ENCODE peak calls at places on chromosomes 6 and 20, in ten cellular contexts. One of them, this sample, is unnamed.

GRCh38 chr20:50429412-50429811 is 80.8 kb upstream of the PTPN1 start:
- DNase-seq in skeletal muscle cell: no peak
- DNase-seq in astrocyte: no peak
- DNase-seq in AG04450: no peak
- DNase-seq in hepatocyte: no peak
- DNase-seq in A549: no peak
- DNase-seq in effector memory CD4-positive, alpha-beta T cell: no peak
- DNase-seq in ovary: no peak
- DNase-seq in bronchial epithelial cell: peak
- DNase-seq in body of pancreas: no peak
- DNase-seq in this sample: peak

GRCh38 chr6:115969930-115970273 is 90.8 kb downstream of the FRK start:
- DNase-seq in ovary: no peak
- DNase-seq in skeletal muscle cell: no peak
- DNase-seq in body of pancreas: no peak
- DNase-seq in hepatocyte: no peak
- DNase-seq in effector memory CD4-positive, alpha-beta T cell: no peak
- DNase-seq in astrocyte: no peak
- DNase-seq in A549: no peak
- DNase-seq in bronchial epithelial cell: peak
- DNase-seq in AG04450: no peak
- DNase-seq in this sample: no peak

GRCh38 chr6:105226598-105227291 is 46.9 kb upstream of the POPDC3 start:
- DNase-seq in bronchial epithelial cell: no peak
- DNase-seq in astrocyte: peak
- DNase-seq in body of pancreas: no peak
- DNase-seq in A549: no peak
- DNase-seq in AG04450: no peak
- DNase-seq in skeletal muscle cell: no peak
- DNase-seq in effector memory CD4-positive, alpha-beta T cell: no peak
- DNase-seq in ovary: no peak
- DNase-seq in hepatocyte: no peak
- DNase-seq in this sample: no peak

GRCh38 chr6:22444335-22444734 is 125.0 kb upstream of the HDGFL1 start:
- DNase-seq in body of pancreas: no peak
- DNase-seq in ovary: no peak
- DNase-seq in skeletal muscle cell: no peak
- DNase-seq in effector memory CD4-positive, alpha-beta T cell: no peak
- DNase-seq in AG04450: no peak
- DNase-seq in bronchial epithelial cell: peak
- DNase-seq in astrocyte: peak
- DNase-seq in hepatocyte: peak
- DNase-seq in A549: no peak
- DNase-seq in this sample: no peak

GRCh38 chr6:125102901-125103300 is 50.7 kb upstream of the TPD52L1 start:
- DNase-seq in ovary: no peak
- DNase-seq in hepatocyte: no peak
- DNase-seq in A549: peak
- DNase-seq in AG04450: peak
- DNase-seq in bronchial epithelial cell: peak
- DNase-seq in skeletal muscle cell: peak
- DNase-seq in astrocyte: peak
- DNase-seq in body of pancreas: no peak
- DNase-seq in effector memory CD4-positive, alpha-beta T cell: no peak
- DNase-seq in this sample: peak

GRCh38 chr6:3751019-3751729 is at the start of gene PXDC1:
- DNase-seq in ovary: peak
- DNase-seq in A549: no peak
- DNase-seq in body of pancreas: no peak
- DNase-seq in bronchial epithelial cell: no peak
- DNase-seq in hepatocyte: peak
- DNase-seq in skeletal muscle cell: no peak
- DNase-seq in effector memory CD4-positive, alpha-beta T cell: no peak
- DNase-seq in AG04450: no peak
- DNase-seq in astrocyte: no peak
- DNase-seq in this sample: peak

GRCh38 chr6:164185342-164185920 is 770.9 kb downstream of the QKI start:
- DNase-seq in skeletal muscle cell: no peak
- DNase-seq in bronchial epithelial cell: no peak
- DNase-seq in AG04450: no peak
- DNase-seq in effector memory CD4-positive, alpha-beta T cell: no peak
- DNase-seq in astrocyte: no peak
- DNase-seq in hepatocyte: no peak
- DNase-seq in ovary: no peak
- DNase-seq in A549: no peak
- DNase-seq in body of pancreas: no peak
- DNase-seq in this sample: no peak

GRCh38 chr20:5658897-5659296 is 91.3 kb upstream of the SHLD1 start:
- DNase-seq in hepatocyte: peak
- DNase-seq in effector memory CD4-positive, alpha-beta T cell: no peak
- DNase-seq in skeletal muscle cell: peak
- DNase-seq in ovary: peak
- DNase-seq in AG04450: peak
- DNase-seq in A549: peak
- DNase-seq in astrocyte: peak
- DNase-seq in bronchial epithelial cell: peak
- DNase-seq in body of pancreas: peak
- DNase-seq in this sample: peak

GRCh38 chr6:125957845-125958244 is 1.3 kb downstream of the HINT3 start:
- DNase-seq in ovary: no peak
- DNase-seq in AG04450: no peak
- DNase-seq in bronchial epithelial cell: peak
- DNase-seq in effector memory CD4-positive, alpha-beta T cell: no peak
- DNase-seq in A549: peak
- DNase-seq in skeletal muscle cell: no peak
- DNase-seq in astrocyte: peak
- DNase-seq in body of pancreas: no peak
- DNase-seq in hepatocyte: peak
- DNase-seq in this sample: peak

GRCh38 chr6:23823421-23823820 is 302.6 kb upstream of the NRSN1 start:
- DNase-seq in skeletal muscle cell: no peak
- DNase-seq in hepatocyte: no peak
- DNase-seq in body of pancreas: no peak
- DNase-seq in ovary: no peak
- DNase-seq in bronchial epithelial cell: no peak
- DNase-seq in AG04450: no peak
- DNase-seq in effector memory CD4-positive, alpha-beta T cell: no peak
- DNase-seq in A549: no peak
- DNase-seq in astrocyte: no peak
- DNase-seq in this sample: no peak

GRCh38 chr6:113879186-113880096 is 22.3 kb downstream of the MARCKS start:
- DNase-seq in bronchial epithelial cell: peak
- DNase-seq in hepatocyte: peak
- DNase-seq in astrocyte: peak
- DNase-seq in skeletal muscle cell: no peak
- DNase-seq in AG04450: no peak
- DNase-seq in body of pancreas: peak
- DNase-seq in ovary: peak
- DNase-seq in A549: peak
- DNase-seq in effector memory CD4-positive, alpha-beta T cell: no peak
- DNase-seq in this sample: peak

GRCh38 chr6:149696904-149697303 is 21.0 kb downstream of the LATS1 start:
- DNase-seq in effector memory CD4-positive, alpha-beta T cell: no peak
- DNase-seq in astrocyte: peak
- DNase-seq in body of pancreas: no peak
- DNase-seq in skeletal muscle cell: no peak
- DNase-seq in AG04450: no peak
- DNase-seq in A549: no peak
- DNase-seq in hepatocyte: no peak
- DNase-seq in ovary: no peak
- DNase-seq in bronchial epithelial cell: peak
- DNase-seq in this sample: peak

GRCh38 chr20:44495257-44495656 is 19.6 kb downstream of the TTPAL start:
- DNase-seq in AG04450: no peak
- DNase-seq in astrocyte: peak
- DNase-seq in body of pancreas: no peak
- DNase-seq in effector memory CD4-positive, alpha-beta T cell: no peak
- DNase-seq in bronchial epithelial cell: peak
- DNase-seq in skeletal muscle cell: peak
- DNase-seq in A549: peak
- DNase-seq in ovary: no peak
- DNase-seq in hepatocyte: peak
- DNase-seq in this sample: peak

DNA sequence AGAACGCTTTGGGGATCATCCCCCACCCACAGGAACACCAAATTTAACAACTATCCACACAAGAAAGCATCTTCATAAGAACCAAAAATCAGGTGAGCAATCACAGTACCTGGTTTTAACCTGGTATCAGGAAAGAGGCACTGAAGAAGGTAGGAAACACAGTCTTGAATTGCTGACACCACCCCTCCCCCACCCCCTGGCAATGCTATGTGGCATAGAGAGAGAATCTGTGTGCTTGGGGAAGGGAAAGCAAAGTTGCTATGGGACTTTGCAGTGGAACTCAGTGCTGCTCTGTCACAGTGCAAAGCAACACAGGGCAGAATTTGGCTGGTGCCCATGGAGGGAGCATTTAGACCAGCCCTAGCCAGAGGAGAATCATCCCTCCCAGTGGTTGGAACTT is 565.6 kb downstream of the EPM2A start:
- DNase-seq in body of pancreas: no peak
- DNase-seq in ovary: no peak
- DNase-seq in AG04450: no peak
- DNase-seq in skeletal muscle cell: no peak
- DNase-seq in A549: no peak
- DNase-seq in bronchial epithelial cell: no peak
- DNase-seq in hepatocyte: no peak
- DNase-seq in effector memory CD4-positive, alpha-beta T cell: no peak
- DNase-seq in astrocyte: no peak
- DNase-seq in this sample: no peak
- H3K4me3 ChIP-seq in body of pancreas: no peak
- H3K4me3 ChIP-seq in ovary: no peak
- H3K4me3 ChIP-seq in AG04450: no peak
- H3K4me3 ChIP-seq in skeletal muscle cell: no peak
- H3K4me3 ChIP-seq in A549: no peak
- H3K4me3 ChIP-seq in bronchial epithelial cell: no peak
- H3K4me3 ChIP-seq in hepatocyte: no peak
- H3K4me3 ChIP-seq in effector memory CD4-positive, alpha-beta T cell: no peak
- H3K4me3 ChIP-seq in astrocyte: no peak
- H3K4me3 ChIP-seq in this sample: no peak

GRCh38 chr6:40889137-40889832 is 149.7 kb downstream of the UNC5CL start:
- DNase-seq in bronchial epithelial cell: no peak
- DNase-seq in astrocyte: no peak
- DNase-seq in AG04450: no peak
- DNase-seq in ovary: no peak
- DNase-seq in hepatocyte: no peak
- DNase-seq in A549: no peak
- DNase-seq in effector memory CD4-positive, alpha-beta T cell: no peak
- DNase-seq in skeletal muscle cell: no peak
- DNase-seq in body of pancreas: no peak
- DNase-seq in this sample: no peak

GRCh38 chr6:40892223-40892622 is 146.8 kb downstream of the UNC5CL start:
- DNase-seq in ovary: no peak
- DNase-seq in AG04450: no peak
- DNase-seq in bronchial epithelial cell: no peak
- DNase-seq in body of pancreas: no peak
- DNase-seq in effector memory CD4-positive, alpha-beta T cell: no peak
- DNase-seq in skeletal muscle cell: no peak
- DNase-seq in astrocyte: no peak
- DNase-seq in A549: no peak
- DNase-seq in hepatocyte: no peak
- DNase-seq in this sample: no peak

GRCh38 chr6:40893021-40893420 is 146.0 kb downstream of the UNC5CL start:
- DNase-seq in A549: no peak
- DNase-seq in astrocyte: no peak
- DNase-seq in hepatocyte: no peak
- DNase-seq in bronchial epithelial cell: no peak
- DNase-seq in skeletal muscle cell: no peak
- DNase-seq in ovary: no peak
- DNase-seq in AG04450: no peak
- DNase-seq in body of pancreas: no peak
- DNase-seq in effector memory CD4-positive, alpha-beta T cell: no peak
- DNase-seq in this sample: no peak

GRCh38 chr6:40891131-40891530 is 147.9 kb downstream of the UNC5CL start:
- DNase-seq in skeletal muscle cell: no peak
- DNase-seq in bronchial epithelial cell: no peak
- DNase-seq in hepatocyte: no peak
- DNase-seq in effector memory CD4-positive, alpha-beta T cell: no peak
- DNase-seq in ovary: no peak
- DNase-seq in A549: no peak
- DNase-seq in AG04450: no peak
- DNase-seq in body of pancreas: no peak
- DNase-seq in astrocyte: no peak
- DNase-seq in this sample: no peak

GRCh38 chr6:40891686-40892085 is 147.3 kb downstream of the UNC5CL start:
- DNase-seq in AG04450: no peak
- DNase-seq in ovary: no peak
- DNase-seq in effector memory CD4-positive, alpha-beta T cell: no peak
- DNase-seq in body of pancreas: no peak
- DNase-seq in bronchial epithelial cell: no peak
- DNase-seq in A549: no peak
- DNase-seq in skeletal muscle cell: no peak
- DNase-seq in astrocyte: no peak
- DNase-seq in hepatocyte: no peak
- DNase-seq in this sample: no peak
- H3K4me3 ChIP-seq in AG04450: no peak
- H3K4me3 ChIP-seq in ovary: no peak
- H3K4me3 ChIP-seq in effector memory CD4-positive, alpha-beta T cell: no peak
- H3K4me3 ChIP-seq in body of pancreas: no peak
- H3K4me3 ChIP-seq in bronchial epithelial cell: no peak
- H3K4me3 ChIP-seq in A549: no peak
- H3K4me3 ChIP-seq in skeletal muscle cell: no peak
- H3K4me3 ChIP-seq in astrocyte: no peak
- H3K4me3 ChIP-seq in hepatocyte: no peak
- H3K4me3 ChIP-seq in this sample: no peak

DNA sequence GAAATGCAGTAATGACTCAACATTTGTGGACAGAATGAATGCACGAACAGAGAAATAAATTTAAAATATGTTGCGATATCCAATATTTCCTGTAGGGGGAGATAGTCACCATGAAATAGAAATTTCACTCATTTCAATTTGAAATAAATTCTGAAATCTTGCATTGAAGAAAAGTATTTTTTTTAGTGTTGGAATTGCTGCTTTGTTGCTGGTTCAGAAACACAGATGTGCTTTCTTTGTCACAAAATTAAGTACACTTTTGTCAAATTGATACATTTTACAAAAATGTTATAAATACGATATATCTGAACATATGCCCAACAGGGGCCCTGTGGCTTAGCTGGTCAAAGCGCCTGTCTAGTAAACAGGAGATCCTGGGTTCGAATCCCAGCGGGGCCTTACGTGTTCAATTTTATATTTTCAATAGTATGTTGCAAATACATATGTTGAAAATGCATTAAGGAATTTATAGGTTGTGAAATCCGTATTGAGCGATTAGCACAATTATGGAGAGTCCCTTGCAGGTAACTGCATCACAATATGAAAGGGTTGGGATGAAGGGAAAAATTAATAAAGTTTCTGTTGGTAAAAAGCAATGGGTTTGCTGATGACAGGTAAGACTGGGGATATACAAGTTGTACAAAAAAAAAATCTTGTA is 85.4 kb upstream of the PRSS16 start:
- DNase-seq in skeletal muscle cell: no peak
- DNase-seq in bronchial epithelial cell: peak
- DNase-seq in ovary: peak
- DNase-seq in effector memory CD4-positive, alpha-beta T cell: no peak
- DNase-seq in AG04450: no peak
- DNase-seq in hepatocyte: peak
- DNase-seq in astrocyte: peak
- DNase-seq in body of pancreas: peak
- DNase-seq in A549: peak
- DNase-seq in this sample: peak
- H3K4me3 ChIP-seq in skeletal muscle cell: no peak
- H3K4me3 ChIP-seq in bronchial epithelial cell: no peak
- H3K4me3 ChIP-seq in ovary: no peak
- H3K4me3 ChIP-seq in effector memory CD4-positive, alpha-beta T cell: no peak
- H3K4me3 ChIP-seq in AG04450: no peak
- H3K4me3 ChIP-seq in hepatocyte: no peak
- H3K4me3 ChIP-seq in astrocyte: no peak
- H3K4me3 ChIP-seq in body of pancreas: no peak
- H3K4me3 ChIP-seq in A549: no peak
- H3K4me3 ChIP-seq in this sample: no peak

GRCh38 chr20:61251529-61252393 is at the start of gene CDH4:
- DNase-seq in bronchial epithelial cell: no peak
- DNase-seq in hepatocyte: peak
- DNase-seq in astrocyte: no peak
- DNase-seq in skeletal muscle cell: no peak
- DNase-seq in ovary: no peak
- DNase-seq in effector memory CD4-positive, alpha-beta T cell: no peak
- DNase-seq in AG04450: no peak
- DNase-seq in A549: peak
- DNase-seq in body of pancreas: no peak
- DNase-seq in this sample: peak
- H3K4me3 ChIP-seq in bronchial epithelial cell: peak
- H3K4me3 ChIP-seq in hepatocyte: peak
- H3K4me3 ChIP-seq in astrocyte: peak
- H3K4me3 ChIP-seq in skeletal muscle cell: peak
- H3K4me3 ChIP-seq in ovary: no peak
- H3K4me3 ChIP-seq in effector memory CD4-positive, alpha-beta T cell: no peak
- H3K4me3 ChIP-seq in AG04450: peak
- H3K4me3 ChIP-seq in A549: peak
- H3K4me3 ChIP-seq in body of pancreas: no peak
- H3K4me3 ChIP-seq in this sample: peak